ENCODE peak calls at places on chromosome 13, in six cellular contexts. Y is GM23338, F is AG04450, A is neural progenitor cell, Q is stomach, N is keratinocyte. T is an unnamed sample. For H3K27me3, the result is how much of the 10 kb centered on the place peaks cover.

GRCh38 chr13:48727252-48728011 is 73.7 kb downstream of the CYSLTR2 start:
- DNase-seq in Q (no peak), N (no peak), Y (no peak), F (no peak), A (no peak), T (no peak)

GRCh38 chr13:114282143-114282685 is 813 bp downstream of the UPF3A start:
- DNase-seq in A (peak), F (no peak), Q (peak), N (no peak), Y (peak), T (peak)

GRCh38 chr13:83618966-83619365 is 263.3 kb downstream of the SLITRK1 start:
- DNase-seq in Q (no peak), F (no peak), N (no peak), A (no peak), Y (no peak), T (no peak)

GRCh38 chr13:114166381-114167131 is 12.5 kb upstream of the CFAP97D2 start:
- DNase-seq in F (no peak), Q (no peak), A (no peak), Y (no peak), N (no peak), T (no peak)

GRCh38 chr13:101785858-101786257 is 333.4 kb downstream of the ITGBL1 start:
- DNase-seq in Y (peak), A (peak), F (no peak), Q (no peak), N (no peak), T (no peak)

GRCh38 chr13:41274881-41275280 is 11.5 kb upstream of the MTRF1 start:
- DNase-seq in N (no peak), Y (no peak), A (no peak), F (no peak), Q (no peak), T (no peak)

GRCh38 chr13:107531816-107532215 is 683.5 kb downstream of the LIG4 start:
- DNase-seq in A (no peak), Y (no peak), F (no peak), N (no peak), Q (no peak), T (no peak)

GRCh38 chr13:75364131-75364713 is 117.7 kb downstream of the TBC1D4 start:
- DNase-seq in F (no peak), N (peak), A (no peak), Y (no peak), Q (no peak), T (no peak)

GRCh38 chr13:89454736-89455135 is 1783.6 kb downstream of the SLITRK5 start:
- DNase-seq in Y (no peak), N (no peak), F (no peak), A (no peak), Q (no peak), T (no peak)

GRCh38 chr13:102392810-102393209 is 9.0 kb downstream of the FGF14 start:
- DNase-seq in Y (no peak), Q (no peak), A (no peak), N (no peak), F (no peak), T (no peak)

GRCh38 chr13:43036386-43037220 is 13.2 kb downstream of the DNAJC15 start:
- DNase-seq in A (no peak), F (no peak), Q (no peak), N (no peak), Y (peak), T (no peak)

GRCh38 chr13:21066946-21067345 is 5.6 kb upstream of the LATS2 start:
- DNase-seq in Y (no peak), N (no peak), Q (no peak), A (no peak), F (no peak), T (no peak)

GRCh38 chr13:54185785-54186184 is 1157.2 kb downstream of the OLFM4 start:
- DNase-seq in Q (no peak), Y (peak), A (peak), F (no peak), N (no peak), T (no peak)

GRCh38 chr13:32504876-32505275 is 33.7 kb downstream of the N4BP2L2 start:
- DNase-seq in Q (no peak), A (no peak), N (no peak), Y (no peak), F (no peak), T (no peak)

GRCh38 chr13:75550159-75550567 is 572 bp downstream of the UCHL3 start:
- DNase-seq in Q (no peak), Y (peak), N (peak), A (peak), F (peak), T (no peak)

GRCh38 chr13:83546476-83546875 is 335.8 kb downstream of the SLITRK1 start:
- DNase-seq in A (no peak), Q (no peak), F (no peak), Y (no peak), N (no peak), T (no peak)

GRCh38 chr13:35549481-35549880 is 73.0 kb upstream of the MAB21L1 start:
- DNase-seq in N (no peak), Y (no peak), F (no peak), Q (no peak), A (no peak), T (no peak)

GRCh38 chr13:108086678-108087077 is 128.7 kb downstream of the LIG4 start:
- DNase-seq in Y (peak), F (peak), A (peak), Q (no peak), N (no peak), T (no peak)

GRCh38 chr13:59510377-59510776 is 653.4 kb downstream of the DIAPH3 start:
- DNase-seq in N (no peak), Q (no peak), F (no peak), Y (no peak), A (no peak), T (no peak)

GRCh38 chr13:50222569-50223332 is 207.5 kb downstream of the KCNRG start:
- DNase-seq in A (no peak), Y (no peak), F (no peak), Q (peak), N (no peak), T (peak)

GRCh38 chr13:113930711-113931637 is 42.9 kb downstream of the C13orf46 start:
- DNase-seq in Y (no peak), F (no peak), A (no peak), N (no peak), Q (peak), T (no peak)

GRCh38 chr13:49814551-49815270 is 22.2 kb upstream of the KPNA3 start:
- DNase-seq in F (no peak), Y (no peak), N (no peak), A (no peak), Q (no peak), T (no peak)

GRCh38 chr13:78660130-78660857 is 1.3 kb upstream of the OBI1 start:
- DNase-seq in Y (peak), A (no peak), N (no peak), Q (no peak), F (no peak), T (no peak)

GRCh38 chr13:93249259-93249917 is 22.8 kb downstream of the GPC6 start:
- DNase-seq in Y (no peak), N (no peak), F (peak), Q (no peak), A (no peak), T (no peak)

GRCh38 chr13:114200673-114201005 is 21.6 kb downstream of the CFAP97D2 start:
- DNase-seq in N (no peak), F (no peak), A (no peak), Y (peak), Q (no peak), T (no peak)

GRCh38 chr13:45879666-45880065 is 28.1 kb upstream of the SIAH3 start:
- DNase-seq in Y (peak), A (peak), Q (peak), F (no peak), N (no peak), T (no peak)

GRCh38 chr13:51827254-51827653 is 17.7 kb downstream of the TMEM272 start:
- DNase-seq in N (no peak), A (no peak), Y (no peak), F (no peak), Q (no peak), T (no peak)

GRCh38 chr13:75541287-75541686 is 3.6 kb upstream of the COMMD6 start:
- DNase-seq in A (no peak), Y (no peak), F (no peak), Q (no peak), N (no peak), T (no peak)

GRCh38 chr13:48776396-48776795 is 122.7 kb downstream of the CYSLTR2 start:
- DNase-seq in Y (no peak), A (no peak), Q (no peak), N (no peak), F (no peak), T (no peak)

GRCh38 chr13:62643007-62643483 is 1227.4 kb upstream of the PCDH20 start:
- DNase-seq in A (no peak), Y (no peak), F (no peak), N (no peak), Q (no peak), T (no peak)

GRCh38 chr13:40190656-40191100 is 475.8 kb downstream of the FOXO1 start:
- DNase-seq in Q (peak), N (peak), A (peak), Y (no peak), F (no peak), T (no peak)

GRCh38 chr13:58992478-58993042 is 1171.2 kb downstream of the DIAPH3 start:
- DNase-seq in A (no peak), Y (no peak), Q (no peak), N (no peak), F (no peak), T (no peak)

GRCh38 chr13:32804673-32805260 is 211.5 kb upstream of the KL start:
- DNase-seq in N (no peak), Q (no peak), A (no peak), F (no peak), Y (no peak), T (no peak)

GRCh38 chr13:38103851-38104250 is 234.3 kb upstream of the TRPC4 start:
- DNase-seq in F (no peak), Y (no peak), Q (no peak), N (no peak), A (no peak), T (no peak)

GRCh38 chr13:40193290-40194203 is 472.9 kb downstream of the FOXO1 start:
- DNase-seq in F (no peak), N (no peak), Q (no peak), Y (no peak), A (no peak), T (no peak)

GRCh38 chr13:102769679-102770078 is 3.9 kb downstream of the TEX30 start:
- DNase-seq in Y (no peak), F (no peak), A (no peak), Q (no peak), N (no peak), T (no peak)

GRCh38 chr13:95533545-95534135 is 18.9 kb upstream of the CLDN10 start:
- DNase-seq in N (no peak), Y (peak), A (peak), Q (peak), F (no peak), T (no peak)

GRCh38 chr13:24207841-24208240 is 47.3 kb downstream of the SPATA13 start:
- DNase-seq in Q (no peak), Y (no peak), N (no peak), F (no peak), A (no peak), T (no peak)

GRCh38 chr13:109740121-109740520 is 46.3 kb downstream of the IRS2 start:
- DNase-seq in A (no peak), F (no peak), Y (no peak), N (no peak), Q (no peak), T (no peak)

GRCh38 chr13:95571941-95572340 is 19.4 kb downstream of the CLDN10 start:
- DNase-seq in A (peak), Y (no peak), F (no peak), Q (no peak), N (no peak), T (no peak)

DNA sequence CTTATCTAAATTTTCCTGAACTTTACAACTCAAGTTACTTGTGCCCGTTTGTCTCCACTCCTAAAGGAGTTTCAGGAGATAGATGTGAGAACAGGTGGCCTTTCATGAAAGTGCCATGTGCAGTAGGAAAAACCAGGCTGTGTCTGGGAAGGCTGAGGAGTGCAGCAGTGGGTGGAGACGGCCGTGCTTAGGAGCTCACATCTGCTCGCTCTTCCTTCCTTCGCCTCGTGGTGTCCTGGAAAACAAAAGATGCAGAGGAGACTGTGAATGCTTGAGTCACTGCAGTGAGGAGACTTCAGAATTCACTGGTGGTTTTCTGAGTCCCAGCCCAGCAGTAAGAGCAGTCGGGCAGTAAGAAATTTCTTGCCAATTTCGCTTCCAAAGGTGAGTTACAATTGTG is 138.4 kb upstream of the RNF113B start:
- DNase-seq in Q (no peak), F (no peak), Y (no peak), N (no peak), A (no peak), T (no peak)
- TF ChIP-seq CTCF in Q (no peak), F (peak), Y (no peak), N (no peak), A (no peak), T (no peak)

GRCh38 chr13:112905619-112905989 is 63.4 kb upstream of the MCF2L start:
- DNase-seq in A (no peak), Y (no peak), N (no peak), F (no peak), Q (no peak), T (no peak)

GRCh38 chr13:112904436-112904960 is 64.5 kb upstream of the MCF2L start:
- DNase-seq in A (peak), F (no peak), N (no peak), Q (no peak), Y (no peak), T (peak)

GRCh38 chr13:112905086-112905485 is 63.9 kb upstream of the MCF2L start:
- DNase-seq in A (peak), Q (no peak), Y (no peak), N (no peak), F (no peak), T (no peak)

GRCh38 chr13:112907286-112907685 is 61.7 kb upstream of the MCF2L start:
- DNase-seq in F (no peak), Y (no peak), N (no peak), A (no peak), Q (no peak), T (no peak)

GRCh38 chr13:112905990-112906641 is 62.9 kb upstream of the MCF2L start:
- DNase-seq in A (peak), Q (peak), N (no peak), F (no peak), Y (peak), T (peak)
- H3K27me3 ChIP-seq in A (under half), Q (under half), N (under half), F (under half), Y (under half), T (under half)

GRCh38 chr13:36850790-36851438 is 31.9 kb downstream of the RFXAP start:
- DNase-seq in A (peak), N (no peak), Y (peak), F (no peak), Q (no peak), T (no peak)
- TF ChIP-seq CTCF in A (peak), N (no peak), Y (peak), F (peak), Q (no peak), T (peak)

GRCh38 chr13:111926501-111927180 is 140.3 kb upstream of the SOX1 start:
- DNase-seq in N (no peak), A (no peak), Y (no peak), Q (peak), F (no peak), T (no peak)
- H3K27me3 ChIP-seq in N (under half), A (under half), Y (under half), Q (under half), F (under half), T (under half)

GRCh38 chr13:31434613-31435012 is 234.8 kb downstream of the B3GLCT start:
- DNase-seq in F (no peak), Q (no peak), N (no peak), Y (no peak), A (no peak), T (no peak)

GRCh38 chr13:31433201-31433600 is 233.4 kb downstream of the B3GLCT start:
- DNase-seq in A (no peak), F (no peak), Y (no peak), Q (no peak), N (no peak), T (no peak)

GRCh38 chr13:31427151-31427867 is 227.5 kb downstream of the B3GLCT start:
- DNase-seq in A (no peak), F (no peak), N (no peak), Q (no peak), Y (no peak), T (no peak)

GRCh38 chr13:31433756-31434155 is 234.0 kb downstream of the B3GLCT start:
- DNase-seq in Q (no peak), N (no peak), A (no peak), F (no peak), Y (no peak), T (no peak)

GRCh38 chr13:31431722-31432137 is 232.0 kb downstream of the B3GLCT start:
- DNase-seq in Y (peak), Q (peak), N (no peak), A (peak), F (no peak), T (peak)
- TF ChIP-seq CTCF in Y (peak), Q (peak), N (peak), A (peak), F (peak), T (peak)

GRCh38 chr13:100659578-100659977 is 15.0 kb downstream of the TMTC4 start:
- DNase-seq in N (no peak), A (no peak), Y (peak), Q (no peak), F (no peak), T (no peak)
- H3K27me3 ChIP-seq in N (under half), A (under half), Y (under half), Q (under half), F (under half), T (under half)

DNA sequence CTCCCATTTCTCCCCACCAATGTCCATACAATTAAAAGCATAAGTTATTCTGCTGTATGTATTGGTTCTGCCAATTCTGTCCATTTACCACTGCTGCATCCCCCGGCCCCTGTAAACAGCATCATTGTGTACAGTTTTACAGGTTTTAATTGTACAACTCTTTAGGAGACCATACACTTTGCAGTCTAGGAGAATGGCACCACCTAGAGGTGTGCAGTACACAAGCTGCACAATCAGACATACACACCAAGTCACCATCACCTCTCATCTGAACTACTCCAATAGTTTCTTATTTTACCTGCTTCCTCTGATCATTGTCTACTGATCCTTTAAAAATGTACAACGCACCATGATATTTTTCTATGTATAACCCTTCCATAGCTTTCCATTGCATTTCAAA is 855.9 kb upstream of the KLHL1 start:
- DNase-seq in Y (no peak), Q (no peak), F (no peak), A (peak), N (no peak), T (no peak)
- TF ChIP-seq CTCF in Y (peak), Q (no peak), F (peak), A (peak), N (no peak), T (no peak)

GRCh38 chr13:112114391-112114790 is 47.4 kb downstream of the SOX1 start:
- DNase-seq in Q (peak), A (no peak), Y (no peak), F (no peak), N (no peak), T (no peak)

GRCh38 chr13:112112534-112113276 is 45.8 kb downstream of the SOX1 start:
- DNase-seq in F (no peak), A (no peak), Y (no peak), N (no peak), Q (no peak), T (no peak)

GRCh38 chr13:112115403-112116091 is 48.6 kb downstream of the SOX1 start:
- DNase-seq in Q (peak), F (no peak), A (no peak), Y (no peak), N (no peak), T (no peak)

GRCh38 chr13:112113355-112113754 is 46.4 kb downstream of the SOX1 start:
- DNase-seq in A (no peak), N (no peak), Y (no peak), Q (no peak), F (no peak), T (no peak)

GRCh38 chr13:112113851-112114250 is 46.9 kb downstream of the SOX1 start:
- DNase-seq in F (no peak), Q (no peak), N (no peak), A (no peak), Y (no peak), T (no peak)
- H3K27me3 ChIP-seq in F (under half), Q (under half), N (under half), A (under half), Y (under half), T (half or more)